ENCODE peak calls at places on chromosomes 12 and 14, in five cellular contexts. One of them, this sample, is unnamed.

GRCh38 chr14:52553002-52553670 is 500 bp downstream of the GPR137C start:
- DNase-seq in IMR-90: no peak
- DNase-seq in neuronal stem cell: no peak
- DNase-seq in H1: peak; percentile 69
- DNase-seq in mesenchymal stem cell: peak; percentile 30
- DNase-seq in this sample: peak; percentile 56

GRCh38 chr12:70847871-70848270 is 72.7 kb downstream of the PTPRR start:
- DNase-seq in IMR-90: no peak
- DNase-seq in neuronal stem cell: no peak
- DNase-seq in H1: no peak
- DNase-seq in mesenchymal stem cell: no peak
- DNase-seq in this sample: no peak

GRCh38 chr12:79236920-79237319 is 372.3 kb downstream of the SYT1 start:
- DNase-seq in IMR-90: no peak
- DNase-seq in neuronal stem cell: no peak
- DNase-seq in H1: no peak
- DNase-seq in mesenchymal stem cell: no peak
- DNase-seq in this sample: no peak

GRCh38 chr14:96567289-96567899 is 65.2 kb downstream of the PAPOLA start:
- DNase-seq in IMR-90: peak; percentile 50
- DNase-seq in neuronal stem cell: no peak
- DNase-seq in H1: no peak
- DNase-seq in mesenchymal stem cell: peak; percentile 64
- DNase-seq in this sample: no peak

GRCh38 chr14:23327947-23328744 is 6.9 kb downstream of the PABPN1 start:
- DNase-seq in IMR-90: peak; percentile 80
- DNase-seq in neuronal stem cell: peak; percentile 76
- DNase-seq in H1: peak; percentile 69
- DNase-seq in mesenchymal stem cell: peak; percentile 80
- DNase-seq in this sample: peak; percentile 62

GRCh38 chr12:105706321-105706972 is 376.0 kb downstream of the C12orf75 start:
- DNase-seq in IMR-90: peak; percentile 70
- DNase-seq in neuronal stem cell: no peak
- DNase-seq in H1: no peak
- DNase-seq in mesenchymal stem cell: no peak
- DNase-seq in this sample: peak; percentile 51

GRCh38 chr12:12764824-12765223 is 20.6 kb upstream of the APOLD1 start:
- DNase-seq in IMR-90: no peak
- DNase-seq in neuronal stem cell: no peak
- DNase-seq in H1: no peak
- DNase-seq in mesenchymal stem cell: no peak
- DNase-seq in this sample: no peak

GRCh38 chr14:73754911-73755360 is 40.8 kb upstream of the PNMA1 start:
- DNase-seq in IMR-90: peak; percentile 54
- DNase-seq in neuronal stem cell: no peak
- DNase-seq in H1: no peak
- DNase-seq in mesenchymal stem cell: peak; percentile 88
- DNase-seq in this sample: peak; percentile 28

GRCh38 chr14:20384886-20385285 is 28.4 kb downstream of the TEP1 start:
- DNase-seq in IMR-90: no peak
- DNase-seq in neuronal stem cell: no peak
- DNase-seq in H1: no peak
- DNase-seq in mesenchymal stem cell: no peak
- DNase-seq in this sample: no peak

GRCh38 chr14:61438036-61438435 is 116.7 kb downstream of the PRKCH start:
- DNase-seq in IMR-90: no peak
- DNase-seq in neuronal stem cell: no peak
- DNase-seq in H1: no peak
- DNase-seq in mesenchymal stem cell: no peak
- DNase-seq in this sample: no peak

GRCh38 chr14:61438497-61438859 is 117.1 kb downstream of the PRKCH start:
- DNase-seq in IMR-90: no peak
- DNase-seq in neuronal stem cell: no peak
- DNase-seq in H1: no peak
- DNase-seq in mesenchymal stem cell: peak; percentile 21
- DNase-seq in this sample: no peak

GRCh38 chr14:61438860-61439765 is 117.7 kb downstream of the PRKCH start:
- DNase-seq in IMR-90: peak; percentile 57
- DNase-seq in neuronal stem cell: peak; percentile 12
- DNase-seq in H1: no peak
- DNase-seq in mesenchymal stem cell: peak; percentile 76
- DNase-seq in this sample: peak; percentile 41

GRCh38 chr14:61437383-61437782 is 116.0 kb downstream of the PRKCH start:
- DNase-seq in IMR-90: no peak
- DNase-seq in neuronal stem cell: no peak
- DNase-seq in H1: no peak
- DNase-seq in mesenchymal stem cell: peak; percentile 30
- DNase-seq in this sample: no peak

DNA sequence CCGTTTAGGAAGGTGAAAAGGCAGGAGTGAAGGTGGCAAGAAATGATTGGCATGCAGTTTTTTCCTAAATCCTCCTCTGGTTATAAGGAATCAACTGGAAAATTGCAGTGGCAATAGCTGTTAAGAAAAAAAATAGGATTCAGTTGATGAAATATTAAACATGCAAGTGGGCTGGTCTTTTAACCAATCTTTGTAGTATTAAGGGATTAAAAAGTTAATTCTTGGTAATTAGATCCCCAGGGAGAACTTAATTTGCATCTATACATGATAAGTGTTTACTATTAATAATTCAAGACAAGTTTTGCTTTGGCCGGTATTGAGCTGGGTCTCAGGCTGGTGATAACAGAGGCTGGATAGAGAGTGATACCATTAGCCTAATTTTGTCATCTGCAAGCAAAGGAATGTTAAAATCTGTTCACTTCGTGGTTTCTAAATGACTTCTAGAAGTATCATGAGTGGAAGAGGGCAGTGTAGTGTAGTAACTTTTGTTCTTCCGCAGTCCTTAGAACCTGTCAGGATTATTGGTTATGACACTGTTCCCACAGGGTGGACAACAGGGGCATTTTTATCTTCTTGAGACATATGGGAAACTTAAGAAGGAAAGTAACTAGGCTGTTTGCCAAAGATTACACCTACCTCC is 118.5 kb downstream of the PRKCH start:
- DNase-seq in IMR-90: no peak
- DNase-seq in neuronal stem cell: no peak
- DNase-seq in H1: no peak
- DNase-seq in mesenchymal stem cell: no peak
- DNase-seq in this sample: no peak
- H3K14ac ChIP-seq in IMR-90: no peak overlapping the region
- H3K14ac ChIP-seq in neuronal stem cell: no peak overlapping the region
- H3K14ac ChIP-seq in H1: no peak overlapping the region
- H3K14ac ChIP-seq in mesenchymal stem cell: no peak overlapping the region
- H3K14ac ChIP-seq in this sample: no peak overlapping the region

GRCh38 chr12:127930122-127930521 is 336.8 kb upstream of the TMEM132C start:
- DNase-seq in IMR-90: no peak
- DNase-seq in neuronal stem cell: no peak
- DNase-seq in H1: no peak
- DNase-seq in mesenchymal stem cell: no peak
- DNase-seq in this sample: no peak
- H3K14ac ChIP-seq in IMR-90: no peak overlapping the region
- H3K14ac ChIP-seq in neuronal stem cell: no peak overlapping the region
- H3K14ac ChIP-seq in H1: no peak overlapping the region
- H3K14ac ChIP-seq in mesenchymal stem cell: peak overlapping the region; percentile 26
- H3K14ac ChIP-seq in this sample: no peak overlapping the region

GRCh38 chr14:91261986-91262549 is 17.6 kb upstream of the GPR68 start:
- DNase-seq in IMR-90: no peak
- DNase-seq in neuronal stem cell: no peak
- DNase-seq in H1: no peak
- DNase-seq in mesenchymal stem cell: no peak
- DNase-seq in this sample: no peak

GRCh38 chr14:91267965-91268437 is 23.5 kb upstream of the GPR68 start:
- DNase-seq in IMR-90: no peak
- DNase-seq in neuronal stem cell: no peak
- DNase-seq in H1: no peak
- DNase-seq in mesenchymal stem cell: no peak
- DNase-seq in this sample: no peak

GRCh38 chr14:91264151-91265150 is 19.9 kb upstream of the GPR68 start:
- DNase-seq in IMR-90: no peak
- DNase-seq in neuronal stem cell: no peak
- DNase-seq in H1: peak; percentile 71
- DNase-seq in mesenchymal stem cell: no peak
- DNase-seq in this sample: peak; percentile 41

GRCh38 chr14:91263329-91263728 is 18.8 kb upstream of the GPR68 start:
- DNase-seq in IMR-90: no peak
- DNase-seq in neuronal stem cell: no peak
- DNase-seq in H1: no peak
- DNase-seq in mesenchymal stem cell: no peak
- DNase-seq in this sample: no peak

GRCh38 chr14:91265404-91265803 is 20.9 kb upstream of the GPR68 start:
- DNase-seq in IMR-90: no peak
- DNase-seq in neuronal stem cell: no peak
- DNase-seq in H1: no peak
- DNase-seq in mesenchymal stem cell: no peak
- DNase-seq in this sample: no peak
- H3K14ac ChIP-seq in IMR-90: no peak overlapping the region
- H3K14ac ChIP-seq in neuronal stem cell: no peak overlapping the region
- H3K14ac ChIP-seq in H1: no peak overlapping the region
- H3K14ac ChIP-seq in mesenchymal stem cell: no peak overlapping the region
- H3K14ac ChIP-seq in this sample: no peak overlapping the region

DNA sequence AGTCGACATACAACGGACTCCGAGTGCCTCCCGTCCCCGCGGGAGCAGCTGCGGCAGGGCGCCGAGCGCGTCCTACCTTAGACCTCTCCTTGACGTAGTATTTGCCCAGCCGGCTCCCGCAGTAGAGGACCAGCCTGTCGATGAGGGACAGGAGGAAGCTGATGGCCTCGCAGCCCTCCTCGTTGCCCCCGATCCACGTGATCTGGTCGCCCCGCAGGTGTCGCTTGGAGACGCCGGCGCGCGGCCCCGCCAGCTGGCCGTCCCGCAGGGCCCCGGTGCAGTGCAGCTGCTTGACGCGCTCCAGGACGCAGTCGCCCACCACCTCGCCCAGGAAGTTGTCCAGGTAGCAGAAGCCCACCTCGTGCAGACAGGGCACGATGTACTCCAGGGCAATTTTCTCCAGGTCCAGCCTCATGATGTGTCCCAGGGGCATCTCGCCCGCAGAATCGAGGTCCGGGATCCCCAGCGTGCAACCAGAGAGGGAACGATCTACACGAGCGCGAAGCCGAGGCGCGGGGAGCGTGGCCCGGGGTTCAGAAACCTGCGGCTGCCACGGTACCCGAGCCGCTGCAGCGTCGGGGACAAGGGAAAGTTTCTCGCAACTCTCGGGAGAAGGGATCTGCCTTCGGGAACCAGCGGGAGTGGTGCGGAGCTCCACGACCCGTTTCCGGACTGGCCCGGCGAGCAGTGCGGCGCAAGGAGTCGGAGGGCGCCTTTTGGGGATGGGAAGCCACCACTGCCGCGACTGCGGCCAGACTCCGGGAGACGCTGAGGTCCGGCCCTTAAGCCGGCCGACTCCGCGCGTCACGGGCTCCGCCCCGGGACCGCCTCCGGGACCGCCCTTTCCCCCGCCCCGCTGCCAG is at the start of gene EGLN3:
- DNase-seq in IMR-90: peak; percentile 44
- DNase-seq in neuronal stem cell: peak; percentile 86
- DNase-seq in H1: peak; percentile 95
- DNase-seq in mesenchymal stem cell: peak; percentile 82
- DNase-seq in this sample: peak; percentile 96
- H3K14ac ChIP-seq in IMR-90: no peak within 1 kb of the TSS
- H3K14ac ChIP-seq in neuronal stem cell: no peak within 1 kb of the TSS
- H3K14ac ChIP-seq in H1: no peak within 1 kb of the TSS
- H3K14ac ChIP-seq in mesenchymal stem cell: peak within 1 kb of the TSS; percentile 95
- H3K14ac ChIP-seq in this sample: peak within 1 kb of the TSS; percentile 83

DNA sequence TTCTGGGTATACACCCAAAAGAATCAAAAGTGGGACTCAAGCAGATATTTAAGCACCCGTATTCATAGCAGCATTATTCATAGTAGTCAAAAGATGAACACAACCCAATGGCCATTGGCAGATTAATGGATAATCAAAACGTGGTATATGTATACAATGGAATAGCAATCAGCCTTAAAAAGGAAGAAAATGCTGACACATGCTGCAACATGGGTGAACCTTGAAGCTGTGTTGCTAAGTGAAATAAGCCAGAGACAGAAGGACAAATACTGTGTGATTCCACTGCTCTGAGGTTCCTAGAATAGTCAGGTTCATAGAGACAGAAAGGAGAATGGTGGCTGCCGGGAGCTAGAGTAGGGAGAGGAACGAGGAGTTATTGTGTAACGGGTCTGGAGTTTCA is 92.7 kb downstream of the STAB2 start:
- DNase-seq in IMR-90: no peak
- DNase-seq in neuronal stem cell: no peak
- DNase-seq in H1: no peak
- DNase-seq in mesenchymal stem cell: no peak
- DNase-seq in this sample: no peak
- H3K14ac ChIP-seq in IMR-90: no peak overlapping the region
- H3K14ac ChIP-seq in neuronal stem cell: no peak overlapping the region
- H3K14ac ChIP-seq in H1: no peak overlapping the region
- H3K14ac ChIP-seq in mesenchymal stem cell: no peak overlapping the region
- H3K14ac ChIP-seq in this sample: no peak overlapping the region

GRCh38 chr14:67599698-67600561 is at the start of gene PIGH:
- DNase-seq in IMR-90: peak; percentile 80
- DNase-seq in neuronal stem cell: peak; percentile 82
- DNase-seq in H1: peak; percentile 95
- DNase-seq in mesenchymal stem cell: peak; percentile 86
- DNase-seq in this sample: peak; percentile 94
- H3K14ac ChIP-seq in IMR-90: peak within 1 kb of the TSS; percentile 96
- H3K14ac ChIP-seq in neuronal stem cell: no peak within 1 kb of the TSS
- H3K14ac ChIP-seq in H1: no peak within 1 kb of the TSS
- H3K14ac ChIP-seq in mesenchymal stem cell: peak within 1 kb of the TSS; percentile 81
- H3K14ac ChIP-seq in this sample: peak within 1 kb of the TSS; percentile 5

This sample was measured in H9.